ENCODE peak calls at places on chromosomes 6 and 20, in eight cellular contexts. F, N, T, E, V, B, C and X are unnamed samples.

GRCh38 chr6:152150196-152150595 is 342.7 kb downstream of the ESR1 start:
- DNase-seq in F (no peak), N (no peak), B (no peak), E (no peak), V (no peak), T (no peak), C (no peak), X (no peak)

GRCh38 chr6:5422321-5422915 is 161.1 kb downstream of the FARS2 start:
- DNase-seq in E (peak), B (peak), N (no peak), V (peak), C (no peak), T (no peak), F (peak), X (no peak)

GRCh38 chr20:20480689-20481088 is 112.8 kb downstream of the INSM1 start:
- DNase-seq in E (no peak), F (peak), B (no peak), N (no peak), T (no peak), V (no peak), C (no peak), X (no peak)

GRCh38 chr6:73713426-73714147 is 17.6 kb downstream of the CD109 start:
- DNase-seq in B (no peak), E (no peak), F (no peak), T (no peak), V (no peak), N (no peak), C (no peak), X (no peak)

GRCh38 chr6:17851001-17851719 is 136.3 kb downstream of the KIF13A start:
- DNase-seq in C (no peak), N (no peak), E (no peak), V (no peak), F (no peak), T (no peak), B (no peak), X (no peak)

GRCh38 chr6:150152891-150153876 is 10.3 kb downstream of the PPP1R14C start:
- DNase-seq in E (no peak), F (no peak), B (no peak), V (no peak), N (no peak), C (no peak), T (no peak), X (no peak)

GRCh38 chr6:31597006-31597405 is 4.2 kb upstream of the NCR3 start:
- DNase-seq in C (no peak), V (peak), T (no peak), E (peak), N (no peak), B (no peak), F (peak), X (no peak)

GRCh38 chr6:133855599-133855972 is 33.3 kb upstream of the TCF21 start:
- DNase-seq in T (no peak), C (no peak), V (no peak), B (no peak), E (no peak), N (no peak), F (no peak), X (no peak)

GRCh38 chr6:5132741-5133140 is 47.6 kb downstream of the PPP1R3G start:
- DNase-seq in N (no peak), V (peak), E (no peak), C (no peak), F (no peak), T (no peak), B (peak), X (peak)

GRCh38 chr20:35947489-35947888 is 6.8 kb downstream of the SCAND1 start:
- DNase-seq in T (no peak), C (no peak), F (peak), B (peak), V (peak), E (peak), N (no peak), X (no peak)

GRCh38 chr20:63580796-63581461 is 6.9 kb upstream of the HELZ2 start:
- DNase-seq in B (no peak), N (no peak), V (peak), C (peak), F (peak), T (no peak), E (peak), X (no peak)

GRCh38 chr6:43951756-43952675 is 175.2 kb downstream of the MRPL14 start:
- DNase-seq in B (no peak), E (no peak), T (no peak), F (peak), C (no peak), N (no peak), V (no peak), X (no peak)

GRCh38 chr20:33839591-33839990 is 28.4 kb downstream of the CHMP4B start:
- DNase-seq in N (no peak), E (no peak), V (no peak), F (no peak), T (no peak), B (peak), C (no peak), X (no peak)

GRCh38 chr6:122007366-122007765 is 392.1 kb upstream of the HSF2 start:
- DNase-seq in V (peak), C (no peak), B (no peak), F (no peak), T (no peak), N (no peak), E (no peak), X (no peak)

GRCh38 chr6:98871821-98872220 is 37.4 kb downstream of the POU3F2 start:
- DNase-seq in C (no peak), N (no peak), V (no peak), F (no peak), B (no peak), E (no peak), T (no peak), X (no peak)

GRCh38 chr6:152897807-152898399 is 84.9 kb downstream of the FBXO5 start:
- DNase-seq in N (peak), C (peak), V (peak), T (peak), E (peak), B (peak), F (peak), X (no peak)

GRCh38 chr20:43563429-43563828 is 4.6 kb downstream of the SGK2 start:
- DNase-seq in F (peak), N (no peak), T (no peak), B (no peak), V (no peak), E (peak), C (no peak), X (no peak)

GRCh38 chr6:72418495-72418894 is 203.4 kb upstream of the KCNQ5 start:
- DNase-seq in F (peak), C (no peak), V (peak), E (no peak), B (no peak), N (no peak), T (no peak), X (no peak)

GRCh38 chr20:45427236-45428149 is 11.6 kb downstream of the PIGT start:
- DNase-seq in F (no peak), N (no peak), T (no peak), V (no peak), E (no peak), B (no peak), C (no peak), X (no peak)

GRCh38 chr6:170056329-170056728 is 234.5 kb downstream of the DLL1 start:
- DNase-seq in C (no peak), V (no peak), E (no peak), N (no peak), B (peak), T (no peak), F (no peak), X (no peak)